ENCODE peak calls at places on chromosomes 13 and 19, in four cellular contexts. P is cardiac muscle cell; L is ascending aorta; I is CD8-positive, alpha-beta T cell. O is an unnamed sample.

GRCh38 chr19:16076154-16076957 is at the start of gene TPM4:
- DNase-seq in I (peak), P (peak), L (peak), O (no peak)

GRCh38 chr19:20359933-20360720 is 193.1 kb downstream of the ZNF486 start:
- DNase-seq in I (no peak), P (no peak), L (no peak), O (no peak)

GRCh38 chr13:41505209-41505835 is 48.0 kb downstream of the RGCC start:
- DNase-seq in P (peak), I (no peak), L (no peak), O (no peak)

GRCh38 chr19:19619121-19619848 is 798 bp upstream of the PBX4 start:
- DNase-seq in I (no peak), P (no peak), L (no peak), O (no peak)

GRCh38 chr13:94710881-94711560 is 1.3 kb downstream of the SOX21 start:
- DNase-seq in P (no peak), I (no peak), L (no peak), O (peak)

GRCh38 chr19:7426986-7427385 is 61.8 kb downstream of the PEX11G start:
- DNase-seq in I (no peak), L (no peak), P (no peak), O (no peak)

GRCh38 chr19:41324921-41325639 is 15.1 kb downstream of the CCDC97 start:
- DNase-seq in L (peak), P (peak), I (no peak), O (peak)

GRCh38 chr19:5850189-5850588 is 1.1 kb downstream of the FUT3 start:
- DNase-seq in I (no peak), L (no peak), P (no peak), O (no peak)

GRCh38 chr13:24381539-24382265 is 72.3 kb downstream of the C1QTNF9 start:
- DNase-seq in L (no peak), I (no peak), P (peak), O (no peak)

GRCh38 chr13:51523082-51523518 is 61.2 kb upstream of the WDFY2 start:
- DNase-seq in P (peak), I (no peak), L (no peak), O (no peak)

GRCh38 chr19:35030257-35031071 is at the start of gene SCN1B:
- DNase-seq in I (peak), P (peak), L (no peak), O (peak)

GRCh38 chr13:20101467-20102316 is 59.2 kb downstream of the GJA3 start:
- DNase-seq in P (no peak), I (no peak), L (no peak), O (no peak)

GRCh38 chr13:79386125-79386822 is 19.8 kb downstream of the RBM26 start:
- DNase-seq in L (no peak), I (no peak), P (no peak), O (no peak)

GRCh38 chr13:46666727-46667456 is 113.9 kb downstream of the LRCH1 start:
- DNase-seq in P (no peak), I (no peak), L (no peak), O (no peak)

GRCh38 chr13:66219493-66219892 is 1010.6 kb downstream of the PCDH9 start:
- DNase-seq in L (no peak), P (no peak), I (no peak), O (no peak)

GRCh38 chr13:34762312-34762711 is 179.8 kb upstream of the NBEA start:
- DNase-seq in I (no peak), L (no peak), P (peak), O (no peak)

GRCh38 chr19:13843104-13843921 is 33.6 kb upstream of the NANOS3 start:
- DNase-seq in P (peak), I (no peak), L (no peak), O (peak)

GRCh38 chr13:36217456-36217855 is 3.1 kb upstream of the SOHLH2 start:
- DNase-seq in P (no peak), I (no peak), L (no peak), O (no peak)

GRCh38 chr13:49441312-49441711 is 2.6 kb downstream of the CAB39L start:
- DNase-seq in P (no peak), L (no peak), I (no peak), O (no peak)

GRCh38 chr19:709196-709964 is 645 bp downstream of the PALM start:
- DNase-seq in I (no peak), P (no peak), L (no peak), O (no peak)

GRCh38 chr13:97434417-97435296 is 688 bp downstream of the RAP2A start:
- DNase-seq in P (peak), L (peak), I (peak), O (peak)

DNA sequence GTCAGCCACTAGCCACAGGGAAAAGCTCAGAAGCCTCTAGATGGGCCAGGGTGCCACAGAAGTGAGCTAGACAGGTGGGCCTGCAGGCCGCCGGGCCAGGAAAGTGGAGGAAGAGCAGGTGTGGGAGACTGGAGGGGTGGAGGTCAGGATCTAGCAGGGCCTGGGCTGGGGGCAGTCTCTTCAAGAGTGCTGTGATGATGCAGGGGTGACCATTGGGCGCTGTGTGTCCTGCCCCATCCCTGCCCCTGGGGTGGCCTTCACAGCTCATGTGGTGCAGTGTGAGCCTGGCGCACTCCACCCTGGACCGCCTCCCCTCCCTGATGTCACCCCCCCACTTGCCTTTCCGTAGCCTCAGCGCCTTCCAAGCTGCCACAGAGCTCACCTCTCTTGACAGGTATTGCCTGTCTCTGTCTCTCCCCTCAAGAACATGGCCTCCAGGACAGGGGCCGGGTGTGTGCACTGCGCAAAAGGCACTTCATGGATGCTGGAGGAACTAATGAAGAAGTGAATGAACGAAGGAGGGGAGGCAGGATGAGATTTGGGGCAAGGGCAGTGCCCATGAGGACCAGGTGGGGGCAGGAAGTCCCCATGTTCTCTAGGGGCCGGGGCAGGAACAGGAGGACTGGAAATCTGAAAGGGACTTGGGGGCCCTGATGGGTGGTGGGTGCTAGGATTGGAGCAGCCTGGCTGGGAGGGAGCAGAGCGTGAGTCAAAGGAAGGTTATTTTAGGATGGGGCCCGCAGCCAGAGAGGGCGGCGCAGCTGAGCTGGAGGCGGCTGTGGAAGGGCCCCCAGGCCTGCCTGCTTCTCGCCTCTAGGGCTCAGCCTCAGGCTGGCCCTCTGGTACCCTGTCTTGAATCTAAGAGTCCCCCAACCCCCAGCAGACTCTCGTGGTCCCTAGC is 6.6 kb downstream of the SSBP4 start:
- DNase-seq in I (no peak), P (peak), L (no peak), O (no peak)
- TF ChIP-seq CTCF in I (no peak), P (no peak), L (peak), O (no peak)

GRCh38 chr13:72341904-72342303 is 385.5 kb downstream of the MZT1 start:
- DNase-seq in I (no peak), P (no peak), L (no peak), O (no peak)
- TF ChIP-seq CTCF in I (no peak), P (no peak), L (no peak), O (no peak)

GRCh38 chr13:111050539-111050879 is 64.6 kb upstream of the ARHGEF7 start:
- DNase-seq in I (no peak), L (no peak), P (no peak), O (no peak)
- TF ChIP-seq CTCF in I (no peak), L (no peak), P (no peak), O (no peak)

DNA sequence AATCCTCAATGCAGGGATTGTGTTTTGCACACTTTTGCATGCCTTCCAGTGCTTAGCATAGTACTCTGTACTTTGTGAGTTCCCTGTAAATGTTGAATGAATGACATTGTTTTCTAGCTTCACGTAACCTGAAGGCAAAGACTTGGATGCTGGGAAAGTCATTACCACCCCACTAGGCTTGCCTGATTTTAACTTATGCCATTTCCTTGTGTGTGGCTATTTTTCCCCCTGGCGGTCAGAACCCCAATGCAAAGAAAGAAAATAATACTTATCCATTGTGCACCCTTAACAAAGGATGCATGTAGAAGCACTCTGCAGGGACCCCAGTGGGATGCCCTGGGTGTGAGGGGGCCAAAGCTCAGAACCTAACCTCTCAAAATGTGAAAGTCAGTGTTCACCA is 1.2 kb upstream of the ENOX1 start:
- DNase-seq in P (peak), I (no peak), L (no peak), O (peak)
- TF ChIP-seq CTCF in P (peak), I (no peak), L (no peak), O (peak)

GRCh38 chr13:92716749-92717148 is 509.9 kb upstream of the GPC6 start:
- DNase-seq in I (no peak), P (peak), L (no peak), O (no peak)
- TF ChIP-seq CTCF in I (no peak), P (peak), L (peak), O (no peak)

DNA sequence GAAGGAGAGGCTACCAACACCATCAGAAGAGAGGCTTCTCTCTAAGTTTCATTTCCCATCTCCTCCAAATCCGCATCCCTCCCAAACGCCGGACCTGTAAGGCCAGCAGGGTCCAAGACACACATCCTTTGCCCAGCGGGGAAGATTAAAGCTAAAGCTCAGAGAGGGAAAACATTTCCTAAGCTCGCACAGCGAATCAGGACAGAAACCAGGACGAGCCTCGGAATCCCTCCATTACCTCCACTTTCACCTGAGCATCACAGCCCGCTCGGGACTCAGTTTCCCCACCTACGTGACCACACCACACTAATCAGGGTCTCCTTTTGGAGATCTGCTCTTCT is 711 bp upstream of the FOSB start:
- DNase-seq in L (no peak), P (peak), I (no peak), O (no peak)
- TF ChIP-seq CTCF in L (no peak), P (no peak), I (no peak), O (no peak)

GRCh38 chr13:110713981-110714797 is 689 bp downstream of the ING1 start:
- DNase-seq in L (no peak), P (peak), I (peak), O (no peak)
- TF ChIP-seq CTCF in L (no peak), P (no peak), I (no peak), O (no peak)

DNA sequence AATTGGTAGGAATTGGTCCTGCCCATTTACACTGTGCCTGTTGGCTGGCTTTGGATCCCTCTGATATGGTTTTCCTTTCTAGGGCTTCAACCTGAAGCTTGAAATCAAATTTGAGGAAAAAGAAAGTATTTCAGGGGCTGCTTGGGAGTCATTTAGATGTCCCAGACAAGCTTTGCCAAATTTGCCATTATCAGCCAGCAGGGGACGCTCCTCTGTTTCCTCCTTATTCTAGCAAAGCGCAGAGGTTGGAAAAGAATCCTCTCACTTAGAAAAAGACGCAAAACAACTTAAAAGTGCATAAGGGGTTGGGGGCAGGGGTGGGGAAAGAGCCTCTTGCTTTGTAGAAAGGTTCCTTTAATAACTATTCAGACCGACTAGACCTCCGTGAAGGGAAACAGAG is 1211.1 kb upstream of the PCDH20 start:
- DNase-seq in I (no peak), P (no peak), L (no peak), O (no peak)
- TF ChIP-seq CTCF in I (no peak), P (peak), L (no peak), O (no peak)